ENCODE peak calls at places on chromosomes 7 and 10, in eight cellular contexts. X, M, U, T, Z, N, A and C are unnamed samples.

GRCh38 chr10:88783734-88784133 is 18.8 kb upstream of the LIPM start:
- DNase-seq in N (no peak), A (no peak), X (no peak), M (no peak), Z (no peak), T (no peak), U (no peak), C (peak)

GRCh38 chr10:33616921-33617320 is 282.5 kb upstream of the NRP1 start:
- DNase-seq in N (no peak), M (no peak), Z (no peak), A (no peak), X (no peak), U (peak), T (no peak), C (no peak)

GRCh38 chr7:142088022-142088714 is 23.4 kb upstream of the MGAM2 start:
- DNase-seq in M (no peak), U (no peak), T (no peak), Z (no peak), A (no peak), N (no peak), X (no peak), C (no peak)

GRCh38 chr7:113086431-113086888 is at the start of gene GPR85:
- DNase-seq in X (no peak), Z (peak), N (peak), T (peak), A (no peak), M (peak), U (peak), C (peak)

GRCh38 chr7:55119571-55119970 is 100.8 kb downstream of the EGFR start:
- DNase-seq in M (no peak), Z (no peak), N (no peak), X (no peak), U (no peak), A (no peak), T (no peak), C (no peak)

GRCh38 chr10:97032624-97033023 is 153.1 kb downstream of the SLIT1 start:
- DNase-seq in X (no peak), M (no peak), Z (no peak), A (no peak), N (no peak), T (no peak), U (no peak), C (no peak)

GRCh38 chr10:129932182-129932581 is 31.9 kb downstream of the EBF3 start:
- DNase-seq in U (no peak), X (no peak), N (no peak), A (no peak), M (no peak), Z (peak), T (no peak), C (no peak)

GRCh38 chr7:141190467-141190866 is 116.6 kb downstream of the TMEM178B start:
- DNase-seq in M (no peak), X (no peak), A (no peak), U (no peak), Z (no peak), N (no peak), T (no peak), C (no peak)

GRCh38 chr7:116325517-116325916 is 115.2 kb downstream of the TES start:
- DNase-seq in M (no peak), T (no peak), X (no peak), Z (no peak), A (no peak), U (no peak), N (no peak), C (no peak)

GRCh38 chr10:79927111-79927828 is 21.6 kb downstream of the SFTPD start:
- DNase-seq in M (peak), T (no peak), U (no peak), A (no peak), X (peak), N (no peak), Z (no peak), C (no peak)